ENCODE peak calls at places on chromosomes 11 and 22, in five cellular contexts. One of them, this sample, is unnamed.

GRCh38 chr22:20509344-20510047 is 2.1 kb downstream of the MED15 start:
- DNase-seq in dermis microvascular lymphatic vessel endothelial cell: peak
- DNase-seq in substantia nigra: no peak
- DNase-seq in HTR-8/SVneo: peak
- DNase-seq in heart left ventricle: peak
- DNase-seq in this sample: no peak

GRCh38 chr11:61325649-61326414 is 7.1 kb downstream of the DDB1 start:
- DNase-seq in dermis microvascular lymphatic vessel endothelial cell: no peak
- DNase-seq in substantia nigra: no peak
- DNase-seq in HTR-8/SVneo: no peak
- DNase-seq in heart left ventricle: no peak
- DNase-seq in this sample: no peak

GRCh38 chr22:23841736-23842404 is 3.1 kb upstream of the DERL3 start:
- DNase-seq in dermis microvascular lymphatic vessel endothelial cell: no peak
- DNase-seq in substantia nigra: no peak
- DNase-seq in HTR-8/SVneo: no peak
- DNase-seq in heart left ventricle: peak
- DNase-seq in this sample: no peak

GRCh38 chr22:49967333-49968241 is 7.0 kb downstream of the PIM3 start:
- DNase-seq in dermis microvascular lymphatic vessel endothelial cell: no peak
- DNase-seq in substantia nigra: peak
- DNase-seq in HTR-8/SVneo: no peak
- DNase-seq in heart left ventricle: peak
- DNase-seq in this sample: no peak

GRCh38 chr11:47886096-47886495 is 37.9 kb upstream of the NUP160 start:
- DNase-seq in dermis microvascular lymphatic vessel endothelial cell: peak
- DNase-seq in substantia nigra: no peak
- DNase-seq in HTR-8/SVneo: peak
- DNase-seq in heart left ventricle: no peak
- DNase-seq in this sample: no peak

GRCh38 chr11:45643585-45643984 is 21.8 kb downstream of the CHST1 start:
- DNase-seq in dermis microvascular lymphatic vessel endothelial cell: peak
- DNase-seq in substantia nigra: no peak
- DNase-seq in HTR-8/SVneo: no peak
- DNase-seq in heart left ventricle: no peak
- DNase-seq in this sample: no peak

GRCh38 chr11:131760191-131760951 is 390.0 kb downstream of the NTM start:
- DNase-seq in dermis microvascular lymphatic vessel endothelial cell: peak
- DNase-seq in substantia nigra: no peak
- DNase-seq in HTR-8/SVneo: no peak
- DNase-seq in heart left ventricle: no peak
- DNase-seq in this sample: no peak

GRCh38 chr22:36538529-36538928 is 9.6 kb upstream of the EIF3D start:
- DNase-seq in dermis microvascular lymphatic vessel endothelial cell: no peak
- DNase-seq in substantia nigra: no peak
- DNase-seq in HTR-8/SVneo: no peak
- DNase-seq in heart left ventricle: no peak
- DNase-seq in this sample: no peak

GRCh38 chr22:49856766-49857618 is 3.3 kb downstream of the ZBED4 start:
- DNase-seq in dermis microvascular lymphatic vessel endothelial cell: no peak
- DNase-seq in substantia nigra: no peak
- DNase-seq in HTR-8/SVneo: no peak
- DNase-seq in heart left ventricle: no peak
- DNase-seq in this sample: no peak

GRCh38 chr11:45178890-45179663 is 32.6 kb downstream of the PRDM11 start:
- DNase-seq in dermis microvascular lymphatic vessel endothelial cell: peak
- DNase-seq in substantia nigra: no peak
- DNase-seq in HTR-8/SVneo: no peak
- DNase-seq in heart left ventricle: no peak
- DNase-seq in this sample: no peak

GRCh38 chr22:48748113-48748859 is 1079.4 kb downstream of the BRD1 start:
- DNase-seq in dermis microvascular lymphatic vessel endothelial cell: no peak
- DNase-seq in substantia nigra: no peak
- DNase-seq in HTR-8/SVneo: no peak
- DNase-seq in heart left ventricle: no peak
- DNase-seq in this sample: no peak

GRCh38 chr11:72233773-72234513 is 9.4 kb downstream of the INPPL1 start:
- DNase-seq in dermis microvascular lymphatic vessel endothelial cell: no peak
- DNase-seq in substantia nigra: no peak
- DNase-seq in HTR-8/SVneo: no peak
- DNase-seq in heart left ventricle: no peak
- DNase-seq in this sample: no peak

GRCh38 chr11:122663764-122664163 is 8.2 kb downstream of the UBASH3B start:
- DNase-seq in dermis microvascular lymphatic vessel endothelial cell: no peak
- DNase-seq in substantia nigra: no peak
- DNase-seq in HTR-8/SVneo: no peak
- DNase-seq in heart left ventricle: no peak
- DNase-seq in this sample: no peak

GRCh38 chr22:37068859-37069258 is 17.3 kb downstream of the KCTD17 start:
- DNase-seq in dermis microvascular lymphatic vessel endothelial cell: no peak
- DNase-seq in substantia nigra: no peak
- DNase-seq in HTR-8/SVneo: no peak
- DNase-seq in heart left ventricle: no peak
- DNase-seq in this sample: no peak

GRCh38 chr11:46361283-46362145 is 14.3 kb downstream of the DGKZ start:
- DNase-seq in dermis microvascular lymphatic vessel endothelial cell: peak
- DNase-seq in substantia nigra: no peak
- DNase-seq in HTR-8/SVneo: no peak
- DNase-seq in heart left ventricle: peak
- DNase-seq in this sample: no peak

GRCh38 chr11:132245558-132246385 is 875.4 kb downstream of the NTM start:
- DNase-seq in dermis microvascular lymphatic vessel endothelial cell: no peak
- DNase-seq in substantia nigra: peak
- DNase-seq in HTR-8/SVneo: no peak
- DNase-seq in heart left ventricle: no peak
- DNase-seq in this sample: no peak

GRCh38 chr11:33266418-33267215 is 9.4 kb downstream of the HIPK3 start:
- DNase-seq in dermis microvascular lymphatic vessel endothelial cell: no peak
- DNase-seq in substantia nigra: no peak
- DNase-seq in HTR-8/SVneo: no peak
- DNase-seq in heart left ventricle: peak
- DNase-seq in this sample: no peak

GRCh38 chr11:17141156-17141555 is 63.7 kb upstream of the RPS13 start:
- DNase-seq in dermis microvascular lymphatic vessel endothelial cell: no peak
- DNase-seq in substantia nigra: no peak
- DNase-seq in HTR-8/SVneo: no peak
- DNase-seq in heart left ventricle: no peak
- DNase-seq in this sample: no peak

GRCh38 chr22:43845981-43846380 is 16.3 kb downstream of the SULT4A1 start:
- DNase-seq in dermis microvascular lymphatic vessel endothelial cell: no peak
- DNase-seq in substantia nigra: no peak
- DNase-seq in HTR-8/SVneo: no peak
- DNase-seq in heart left ventricle: no peak
- DNase-seq in this sample: no peak

GRCh38 chr11:22193348-22194051 is 615 bp downstream of the ANO5 start:
- DNase-seq in dermis microvascular lymphatic vessel endothelial cell: no peak
- DNase-seq in substantia nigra: no peak
- DNase-seq in HTR-8/SVneo: no peak
- DNase-seq in heart left ventricle: peak
- DNase-seq in this sample: peak

GRCh38 chr11:105372214-105372613 is 232.6 kb upstream of the CARD18 start:
- DNase-seq in dermis microvascular lymphatic vessel endothelial cell: peak
- DNase-seq in substantia nigra: no peak
- DNase-seq in HTR-8/SVneo: no peak
- DNase-seq in heart left ventricle: no peak
- DNase-seq in this sample: no peak

GRCh38 chr11:10770626-10771254 is 19.7 kb downstream of the CTR9 start:
- DNase-seq in dermis microvascular lymphatic vessel endothelial cell: peak
- DNase-seq in substantia nigra: no peak
- DNase-seq in HTR-8/SVneo: peak
- DNase-seq in heart left ventricle: peak
- DNase-seq in this sample: peak

GRCh38 chr11:128725630-128726461 is 32.0 kb downstream of the FLI1 start:
- DNase-seq in dermis microvascular lymphatic vessel endothelial cell: no peak
- DNase-seq in substantia nigra: no peak
- DNase-seq in HTR-8/SVneo: no peak
- DNase-seq in heart left ventricle: no peak
- DNase-seq in this sample: no peak

GRCh38 chr11:62708423-62709261 is 1.2 kb downstream of the GNG3 start:
- DNase-seq in dermis microvascular lymphatic vessel endothelial cell: peak
- DNase-seq in substantia nigra: no peak
- DNase-seq in HTR-8/SVneo: no peak
- DNase-seq in heart left ventricle: no peak
- DNase-seq in this sample: no peak

GRCh38 chr11:114348200-114349191 is 51.8 kb downstream of the C11orf71 start:
- DNase-seq in dermis microvascular lymphatic vessel endothelial cell: peak
- DNase-seq in substantia nigra: no peak
- DNase-seq in HTR-8/SVneo: no peak
- DNase-seq in heart left ventricle: no peak
- DNase-seq in this sample: no peak

GRCh38 chr11:95231881-95232605 is 1.0 kb upstream of the SESN3 start:
- DNase-seq in dermis microvascular lymphatic vessel endothelial cell: peak
- DNase-seq in substantia nigra: peak
- DNase-seq in HTR-8/SVneo: no peak
- DNase-seq in heart left ventricle: peak
- DNase-seq in this sample: no peak

GRCh38 chr11:6523253-6523652 is 26.2 kb downstream of the DNHD1 start:
- DNase-seq in dermis microvascular lymphatic vessel endothelial cell: peak
- DNase-seq in substantia nigra: no peak
- DNase-seq in HTR-8/SVneo: peak
- DNase-seq in heart left ventricle: no peak
- DNase-seq in this sample: no peak

GRCh38 chr11:131691558-131692041 is 321.2 kb downstream of the NTM start:
- DNase-seq in dermis microvascular lymphatic vessel endothelial cell: peak
- DNase-seq in substantia nigra: no peak
- DNase-seq in HTR-8/SVneo: peak
- DNase-seq in heart left ventricle: no peak
- DNase-seq in this sample: no peak

GRCh38 chr11:64081663-64082442 is 46.1 kb downstream of the FLRT1 start:
- DNase-seq in dermis microvascular lymphatic vessel endothelial cell: no peak
- DNase-seq in substantia nigra: no peak
- DNase-seq in HTR-8/SVneo: no peak
- DNase-seq in heart left ventricle: no peak
- DNase-seq in this sample: no peak

GRCh38 chr11:81870066-81870412 is 863.6 kb downstream of the FAM181B start:
- DNase-seq in dermis microvascular lymphatic vessel endothelial cell: no peak
- DNase-seq in substantia nigra: no peak
- DNase-seq in HTR-8/SVneo: no peak
- DNase-seq in heart left ventricle: no peak
- DNase-seq in this sample: no peak

GRCh38 chr11:97269527-97269926 is 879.7 kb downstream of the JRKL start:
- DNase-seq in dermis microvascular lymphatic vessel endothelial cell: no peak
- DNase-seq in substantia nigra: no peak
- DNase-seq in HTR-8/SVneo: peak
- DNase-seq in heart left ventricle: no peak
- DNase-seq in this sample: no peak

GRCh38 chr11:70688142-70688541 is 289.8 kb downstream of the CTTN start:
- DNase-seq in dermis microvascular lymphatic vessel endothelial cell: no peak
- DNase-seq in substantia nigra: no peak
- DNase-seq in HTR-8/SVneo: no peak
- DNase-seq in heart left ventricle: no peak
- DNase-seq in this sample: no peak

GRCh38 chr11:114082767-114083181 is 23.3 kb downstream of the ZBTB16 start:
- DNase-seq in dermis microvascular lymphatic vessel endothelial cell: no peak
- DNase-seq in substantia nigra: no peak
- DNase-seq in HTR-8/SVneo: no peak
- DNase-seq in heart left ventricle: peak
- DNase-seq in this sample: no peak

GRCh38 chr11:78149646-78150045 is 10.2 kb upstream of the ALG8 start:
- DNase-seq in dermis microvascular lymphatic vessel endothelial cell: peak
- DNase-seq in substantia nigra: no peak
- DNase-seq in HTR-8/SVneo: no peak
- DNase-seq in heart left ventricle: no peak
- DNase-seq in this sample: no peak

This sample was measured in HuH-7.5.